ENCODE peak calls at places on chromosome 2, in ten cellular contexts. One of them, this sample, is unnamed.

GRCh38 chr2:239116456-239117246 is 268.8 kb downstream of the TWIST2 start:
- DNase-seq in CD8-positive, alpha-beta memory T cell: no peak
- DNase-seq in BE2C: no peak
- DNase-seq in GM12865: no peak
- DNase-seq in NCI-H2029 treated with DMSO at 0.1 percent for 48 hours: no peak
- DNase-seq in globus pallidus: no peak
- DNase-seq in HT1080: peak; percentile 68
- DNase-seq in heart right ventricle: peak; percentile 6
- DNase-seq in cardiac septum: no peak
- DNase-seq in GM19239: no peak
- DNase-seq in this sample: no peak

GRCh38 chr2:41784496-41784895 is 263.3 kb upstream of the PKDCC start:
- DNase-seq in GM12865: no peak
- DNase-seq in globus pallidus: no peak
- DNase-seq in heart right ventricle: no peak
- DNase-seq in BE2C: no peak
- DNase-seq in NCI-H2029 treated with DMSO at 0.1 percent for 48 hours: no peak
- DNase-seq in HT1080: peak; percentile 47
- DNase-seq in cardiac septum: no peak
- DNase-seq in CD8-positive, alpha-beta memory T cell: no peak
- DNase-seq in GM19239: no peak
- DNase-seq in this sample: no peak

GRCh38 chr2:105061560-105061959 is 23.7 kb downstream of the MRPS9 start:
- DNase-seq in NCI-H2029 treated with DMSO at 0.1 percent for 48 hours: no peak
- DNase-seq in cardiac septum: no peak
- DNase-seq in globus pallidus: no peak
- DNase-seq in GM19239: no peak
- DNase-seq in CD8-positive, alpha-beta memory T cell: no peak
- DNase-seq in HT1080: no peak
- DNase-seq in heart right ventricle: no peak
- DNase-seq in GM12865: no peak
- DNase-seq in BE2C: no peak
- DNase-seq in this sample: no peak

GRCh38 chr2:217709496-217710217 is 293.1 kb downstream of the TNS1 start:
- DNase-seq in BE2C: no peak
- DNase-seq in NCI-H2029 treated with DMSO at 0.1 percent for 48 hours: no peak
- DNase-seq in HT1080: no peak
- DNase-seq in heart right ventricle: no peak
- DNase-seq in globus pallidus: no peak
- DNase-seq in GM12865: no peak
- DNase-seq in CD8-positive, alpha-beta memory T cell: no peak
- DNase-seq in GM19239: no peak
- DNase-seq in cardiac septum: peak; percentile 26
- DNase-seq in this sample: no peak

GRCh38 chr2:128290356-128290755 is 28.3 kb downstream of the HS6ST1 start:
- DNase-seq in BE2C: no peak
- DNase-seq in cardiac septum: no peak
- DNase-seq in GM12865: no peak
- DNase-seq in CD8-positive, alpha-beta memory T cell: no peak
- DNase-seq in NCI-H2029 treated with DMSO at 0.1 percent for 48 hours: no peak
- DNase-seq in GM19239: no peak
- DNase-seq in globus pallidus: no peak
- DNase-seq in heart right ventricle: no peak
- DNase-seq in HT1080: no peak
- DNase-seq in this sample: no peak

GRCh38 chr2:9085353-9085752 is 81.9 kb upstream of the MBOAT2 start:
- DNase-seq in cardiac septum: no peak
- DNase-seq in BE2C: no peak
- DNase-seq in HT1080: no peak
- DNase-seq in globus pallidus: no peak
- DNase-seq in GM12865: no peak
- DNase-seq in GM19239: no peak
- DNase-seq in heart right ventricle: no peak
- DNase-seq in NCI-H2029 treated with DMSO at 0.1 percent for 48 hours: no peak
- DNase-seq in CD8-positive, alpha-beta memory T cell: no peak
- DNase-seq in this sample: no peak

GRCh38 chr2:215530191-215530968 is 94.5 kb upstream of the FN1 start:
- DNase-seq in heart right ventricle: no peak
- DNase-seq in BE2C: no peak
- DNase-seq in GM19239: no peak
- DNase-seq in NCI-H2029 treated with DMSO at 0.1 percent for 48 hours: no peak
- DNase-seq in HT1080: peak; percentile 87
- DNase-seq in CD8-positive, alpha-beta memory T cell: no peak
- DNase-seq in globus pallidus: no peak
- DNase-seq in cardiac septum: no peak
- DNase-seq in GM12865: no peak
- DNase-seq in this sample: no peak

GRCh38 chr2:233690444-233690843 is 2.2 kb upstream of the UGT1A6 start:
- DNase-seq in BE2C: no peak
- DNase-seq in heart right ventricle: no peak
- DNase-seq in CD8-positive, alpha-beta memory T cell: no peak
- DNase-seq in GM19239: no peak
- DNase-seq in GM12865: no peak
- DNase-seq in cardiac septum: no peak
- DNase-seq in HT1080: no peak
- DNase-seq in globus pallidus: no peak
- DNase-seq in NCI-H2029 treated with DMSO at 0.1 percent for 48 hours: no peak
- DNase-seq in this sample: no peak

GRCh38 chr2:3172265-3172935 is 205.2 kb downstream of the EIPR1 start:
- DNase-seq in GM19239: no peak
- DNase-seq in heart right ventricle: no peak
- DNase-seq in CD8-positive, alpha-beta memory T cell: no peak
- DNase-seq in globus pallidus: no peak
- DNase-seq in BE2C: no peak
- DNase-seq in NCI-H2029 treated with DMSO at 0.1 percent for 48 hours: no peak
- DNase-seq in cardiac septum: peak; percentile 56
- DNase-seq in GM12865: no peak
- DNase-seq in HT1080: no peak
- DNase-seq in this sample: no peak